ENCODE peak calls at places on chromosomes 4 and X, in four cellular contexts. One of them, this sample, is unnamed.

GRCh38 chrX:22952011-22952410 is 47.7 kb upstream of the DDX53 start:
- DNase-seq in A549: no peak
- DNase-seq in HepG2: no peak
- DNase-seq in WTC11: no peak
- DNase-seq in this sample: no peak

GRCh38 chrX:1178580-1179057 is 33.8 kb downstream of the CRLF2 start:
- DNase-seq in A549: no peak
- DNase-seq in HepG2: no peak
- DNase-seq in WTC11: no peak
- DNase-seq in this sample: no peak

GRCh38 chr4:125323547-125324100 is 8.9 kb downstream of the FAT4 start:
- DNase-seq in HepG2: no peak
- DNase-seq in A549: no peak
- DNase-seq in WTC11: no peak
- DNase-seq in this sample: no peak

GRCh38 chr4:74523076-74523475 is 78.1 kb downstream of the AREG start:
- DNase-seq in WTC11: no peak
- DNase-seq in A549: no peak
- DNase-seq in HepG2: no peak
- DNase-seq in this sample: no peak

GRCh38 chr4:137367608-137368007 is 164.7 kb downstream of the PCDH18 start:
- DNase-seq in A549: no peak
- DNase-seq in WTC11: no peak
- DNase-seq in HepG2: no peak
- DNase-seq in this sample: no peak

GRCh38 chr4:70505152-70505748 is 13.1 kb upstream of the AMTN start:
- DNase-seq in A549: peak
- DNase-seq in WTC11: peak
- DNase-seq in HepG2: peak
- DNase-seq in this sample: peak

GRCh38 chr4:76197001-76197743 is 16.5 kb downstream of the SCARB2 start:
- DNase-seq in A549: no peak
- DNase-seq in WTC11: no peak
- DNase-seq in HepG2: no peak
- DNase-seq in this sample: no peak

GRCh38 chr4:173287486-173287885 is 46.7 kb downstream of the HMGB2 start:
- DNase-seq in HepG2: no peak
- DNase-seq in WTC11: no peak
- DNase-seq in A549: no peak
- DNase-seq in this sample: no peak

GRCh38 chr4:183197140-183197539 is 98.1 kb downstream of the WWC2 start:
- DNase-seq in HepG2: no peak
- DNase-seq in WTC11: no peak
- DNase-seq in A549: no peak
- DNase-seq in this sample: no peak
- TF ChIP-seq HMGXB4 in HepG2: no peak
- TF ChIP-seq HMGXB4 in WTC11: no peak
- TF ChIP-seq HMGXB4 in A549: no peak
- TF ChIP-seq HMGXB4 in this sample: no peak

DNA sequence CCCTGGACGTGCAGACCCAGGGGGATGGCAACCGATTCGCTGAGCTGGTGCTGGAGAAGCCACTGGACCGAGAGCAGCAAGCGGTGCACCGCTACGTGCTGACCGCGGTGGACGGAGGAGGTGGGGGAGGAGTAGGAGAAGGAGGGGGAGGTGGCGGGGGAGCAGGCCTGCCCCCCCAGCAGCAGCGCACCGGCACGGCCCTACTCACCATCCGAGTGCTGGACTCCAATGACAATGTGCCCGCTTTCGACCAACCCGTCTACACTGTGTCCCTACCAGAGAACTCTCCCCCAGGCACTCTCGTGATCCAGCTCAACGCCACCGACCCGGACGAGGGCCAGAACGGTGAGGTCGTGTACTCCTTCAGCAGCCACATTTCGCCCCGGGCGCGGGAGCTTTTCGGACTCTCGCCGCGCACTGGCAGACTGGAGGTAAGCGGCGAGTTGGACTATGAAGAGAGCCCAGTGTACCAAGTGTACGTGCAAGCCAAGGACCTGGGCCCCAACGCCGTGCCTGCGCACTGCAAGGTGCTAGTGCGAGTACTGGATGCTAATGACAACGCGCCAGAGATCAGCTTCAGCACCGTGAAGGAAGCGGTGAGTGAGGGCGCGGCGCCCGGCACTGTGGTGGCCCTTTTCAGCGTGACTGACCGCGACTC is 1.7 kb downstream of the PCDH10 start:
- DNase-seq in A549: no peak
- DNase-seq in WTC11: peak
- DNase-seq in HepG2: no peak
- DNase-seq in this sample: no peak
- TF ChIP-seq HMGXB4 in A549: no peak
- TF ChIP-seq HMGXB4 in WTC11: no peak
- TF ChIP-seq HMGXB4 in HepG2: no peak
- TF ChIP-seq HMGXB4 in this sample: no peak

GRCh38 chr4:1234296-1234695 is 14.6 kb downstream of the CTBP1 start:
- DNase-seq in A549: no peak
- DNase-seq in HepG2: no peak
- DNase-seq in WTC11: no peak
- DNase-seq in this sample: no peak

GRCh38 chr4:1236103-1236641 is 12.8 kb downstream of the CTBP1 start:
- DNase-seq in HepG2: no peak
- DNase-seq in WTC11: no peak
- DNase-seq in A549: no peak
- DNase-seq in this sample: no peak

GRCh38 chr4:1233641-1234277 is 15.2 kb downstream of the CTBP1 start:
- DNase-seq in WTC11: no peak
- DNase-seq in A549: no peak
- DNase-seq in HepG2: no peak
- DNase-seq in this sample: no peak

GRCh38 chr4:1234811-1235292 is 14.1 kb downstream of the CTBP1 start:
- DNase-seq in A549: no peak
- DNase-seq in WTC11: no peak
- DNase-seq in HepG2: no peak
- DNase-seq in this sample: no peak

DNA sequence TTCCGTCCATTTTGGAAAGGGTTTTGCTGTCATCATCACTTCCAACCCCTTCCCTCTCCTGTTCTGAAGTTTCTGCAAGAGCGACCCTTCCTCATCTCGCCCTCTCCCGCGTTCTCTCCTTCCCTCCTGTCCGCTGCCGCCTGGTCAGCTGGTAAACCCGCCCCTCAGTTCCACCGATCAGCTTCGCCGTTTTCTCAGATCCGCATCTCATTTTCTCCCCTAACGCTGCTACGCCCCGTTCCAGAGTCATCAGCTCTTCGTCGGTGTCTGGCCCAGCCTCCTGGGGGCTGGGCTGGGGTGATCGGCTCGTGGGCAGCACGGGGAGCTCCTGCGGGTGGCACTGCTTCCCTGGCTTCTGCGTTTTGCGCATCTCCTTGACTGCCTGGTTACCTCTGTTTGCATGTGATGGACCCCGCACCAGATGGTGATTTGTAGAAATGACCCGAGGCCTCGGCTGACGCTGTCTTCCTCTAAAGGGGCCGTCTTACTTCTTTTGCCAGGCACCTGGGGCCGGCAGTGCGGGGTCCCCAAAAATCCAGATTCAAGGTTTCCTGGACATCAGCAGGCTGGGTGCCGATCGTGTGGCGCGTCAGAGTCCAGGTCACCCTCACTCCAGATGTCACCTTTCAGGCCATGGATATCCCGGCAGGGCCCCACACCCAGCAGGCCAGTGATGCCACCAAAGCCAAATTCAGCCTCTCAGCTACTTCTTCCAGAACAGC is 13.4 kb downstream of the CTBP1 start:
- DNase-seq in A549: no peak
- DNase-seq in HepG2: no peak
- DNase-seq in WTC11: no peak
- DNase-seq in this sample: no peak
- TF ChIP-seq HMGXB4 in A549: no peak
- TF ChIP-seq HMGXB4 in HepG2: no peak
- TF ChIP-seq HMGXB4 in WTC11: no peak
- TF ChIP-seq HMGXB4 in this sample: no peak

DNA sequence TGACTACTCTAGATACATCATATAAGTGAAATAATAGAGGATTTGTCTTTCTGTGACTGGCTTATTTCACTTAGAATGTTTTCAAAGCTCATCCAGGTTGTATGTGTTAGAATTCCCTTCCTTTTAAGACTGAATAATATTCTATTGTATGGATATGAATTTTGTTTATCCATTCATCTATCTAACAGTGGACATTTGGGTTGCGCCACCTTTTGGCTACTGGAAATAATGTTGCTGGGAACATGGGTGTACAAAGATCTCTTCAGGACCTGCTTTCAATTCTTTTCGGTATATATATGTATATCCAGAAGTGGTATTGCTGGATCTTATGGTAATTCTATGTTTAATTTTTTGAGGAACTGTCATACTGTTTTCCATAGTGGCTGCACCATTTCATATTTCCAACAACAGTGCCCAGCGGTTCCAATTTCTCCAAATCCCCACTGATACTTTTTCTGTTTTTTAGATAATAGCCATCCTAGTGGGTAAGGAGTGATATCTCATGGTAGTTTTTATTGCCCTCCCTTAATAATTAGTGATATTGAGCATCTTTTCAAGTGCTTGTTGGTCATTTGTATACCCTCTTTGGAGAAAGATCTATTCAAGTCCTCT is 3.4 kb upstream of the SCD5 start:
- DNase-seq in WTC11: no peak
- DNase-seq in HepG2: peak
- DNase-seq in A549: no peak
- DNase-seq in this sample: peak
- TF ChIP-seq HMGXB4 in WTC11: no peak
- TF ChIP-seq HMGXB4 in HepG2: no peak
- TF ChIP-seq HMGXB4 in A549: no peak
- TF ChIP-seq HMGXB4 in this sample: no peak

GRCh38 chr4:148442830-148443549 is 776 bp upstream of the NR3C2 start:
- DNase-seq in HepG2: no peak
- DNase-seq in A549: no peak
- DNase-seq in WTC11: no peak
- DNase-seq in this sample: no peak
- TF ChIP-seq HMGXB4 in HepG2: no peak
- TF ChIP-seq HMGXB4 in A549: no peak
- TF ChIP-seq HMGXB4 in WTC11: no peak
- TF ChIP-seq HMGXB4 in this sample: no peak